ENCODE peak calls at places on chromosome 1, in six cellular contexts. E is ovary; R is GM23248; Y is heart right ventricle; B is body of pancreas; J is CD8-positive, alpha-beta memory T cell. N is an unnamed sample.

GRCh38 chr1:111725192-111725591 is 14.0 kb downstream of the INKA2 start:
- DNase-seq in J (no peak), R (no peak), Y (peak; percentile 73), E (no peak), B (peak; percentile 27), N (no peak)

GRCh38 chr1:209611771-209612570 is 28.5 kb downstream of the CAMK1G start:
- DNase-seq in B (no peak), J (no peak), R (no peak), Y (no peak), E (no peak), N (no peak)

GRCh38 chr1:151327223-151327902 is at the start of gene PI4KB:
- DNase-seq in J (peak; percentile 92), Y (peak; percentile 97), R (peak; percentile 99), E (peak; percentile 87), B (peak; percentile 95), N (peak; percentile 98)

GRCh38 chr1:201885531-201886075 is 3.1 kb upstream of the SHISA4 start:
- DNase-seq in Y (no peak), E (no peak), J (no peak), R (peak; percentile 78), B (no peak), N (no peak)

GRCh38 chr1:43634729-43635128 is 15.2 kb upstream of the KDM4A start:
- DNase-seq in R (no peak), J (no peak), E (no peak), Y (no peak), B (no peak), N (no peak)

GRCh38 chr1:114154146-114154962 is 685 bp upstream of the SYT6 start:
- DNase-seq in Y (no peak), J (no peak), E (peak; percentile 55), B (peak; percentile 35), R (peak; percentile 62), N (no peak)

GRCh38 chr1:116971481-116971880 is 30.1 kb upstream of the CD101 start:
- DNase-seq in B (no peak), Y (no peak), R (no peak), J (no peak), E (no peak), N (no peak)

GRCh38 chr1:178609015-178609414 is 96.1 kb downstream of the TEX35 start:
- DNase-seq in R (peak; percentile 93), Y (no peak), B (no peak), E (no peak), J (no peak), N (no peak)

GRCh38 chr1:23627065-23627464 is 64.5 kb upstream of the RPL11 start:
- DNase-seq in R (no peak), J (no peak), Y (no peak), B (peak; percentile 54), E (no peak), N (peak; percentile 66)

GRCh38 chr1:218969021-218969420 is 204.7 kb upstream of the LYPLAL1 start:
- DNase-seq in Y (no peak), J (no peak), E (no peak), B (no peak), R (no peak), N (no peak)

GRCh38 chr1:9250336-9250585 is 15.7 kb downstream of the H6PD start:
- DNase-seq in B (no peak), J (no peak), Y (no peak), R (no peak), E (no peak), N (no peak)
- H3K27ac ChIP-seq in B (peak overlapping the region; percentile 82), J (no peak overlapping the region), Y (peak overlapping the region; percentile 84), R (no peak overlapping the region), E (peak overlapping the region; percentile 69), N (peak overlapping the region; percentile 45)

DNA sequence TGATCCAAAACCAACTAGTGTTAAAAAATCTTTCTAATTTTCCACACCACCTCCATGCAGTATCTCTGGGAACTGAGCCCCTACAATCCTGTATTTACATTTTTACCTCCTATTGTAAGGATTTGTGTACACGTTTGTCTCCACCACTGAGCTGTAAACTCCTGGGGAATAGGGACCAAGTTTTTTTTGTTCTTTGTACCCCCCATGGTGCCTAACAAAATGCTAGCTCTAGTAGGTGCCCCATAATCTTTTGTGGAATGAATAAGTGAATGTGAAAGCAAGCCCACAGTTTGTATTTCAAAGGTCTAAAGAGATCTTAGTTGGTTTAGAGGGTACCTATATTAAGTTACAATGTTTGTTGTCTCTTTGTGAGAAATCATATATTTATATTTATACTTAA is 879 bp upstream of the WLS start:
- DNase-seq in J (no peak), B (no peak), Y (no peak), R (no peak), E (no peak), N (no peak)
- H3K4me3 ChIP-seq in J (no peak overlapping the region), B (no peak overlapping the region), Y (no peak overlapping the region), R (peak overlapping the region; percentile 80), E (peak overlapping the region; percentile 78), N (no peak overlapping the region)

DNA sequence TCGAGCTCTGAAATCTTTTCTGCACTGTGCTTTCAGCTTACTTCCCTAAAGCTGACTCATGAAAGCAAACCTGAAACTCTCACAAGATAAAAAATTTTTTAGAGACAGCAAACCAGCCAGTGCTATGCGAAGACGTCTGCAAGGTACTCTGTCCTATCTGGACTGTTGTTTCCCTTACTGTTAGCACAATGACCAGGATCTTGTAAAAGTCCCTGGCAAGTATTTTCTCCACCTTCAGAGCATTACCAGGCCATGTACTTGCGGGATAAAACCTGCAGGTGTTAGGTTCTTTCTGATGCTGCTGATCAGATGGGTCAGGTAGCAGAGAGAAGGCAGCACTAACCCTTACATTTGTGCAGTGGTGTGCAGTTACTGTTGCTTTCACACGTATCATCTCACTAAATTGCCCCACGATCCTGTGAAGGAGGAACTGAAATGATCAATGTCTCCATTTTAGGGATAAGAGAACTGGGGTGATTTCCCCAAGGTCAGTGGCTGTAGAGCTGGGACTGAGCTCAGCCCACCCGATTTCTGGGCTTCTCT is 56.6 kb downstream of the PLXNA2 start:
- DNase-seq in R (no peak), J (no peak), B (no peak), Y (no peak), E (no peak), N (no peak)
- H3K4me1 ChIP-seq in R (peaks cover 57% of the 10 kb centered on the region), J (no peaks in the 10 kb centered on the region), B (peaks cover 10% of the 10 kb centered on the region), Y (peaks cover 38% of the 10 kb centered on the region), E (peaks cover 13% of the 10 kb centered on the region), N (peaks cover 7% of the 10 kb centered on the region)

DNA sequence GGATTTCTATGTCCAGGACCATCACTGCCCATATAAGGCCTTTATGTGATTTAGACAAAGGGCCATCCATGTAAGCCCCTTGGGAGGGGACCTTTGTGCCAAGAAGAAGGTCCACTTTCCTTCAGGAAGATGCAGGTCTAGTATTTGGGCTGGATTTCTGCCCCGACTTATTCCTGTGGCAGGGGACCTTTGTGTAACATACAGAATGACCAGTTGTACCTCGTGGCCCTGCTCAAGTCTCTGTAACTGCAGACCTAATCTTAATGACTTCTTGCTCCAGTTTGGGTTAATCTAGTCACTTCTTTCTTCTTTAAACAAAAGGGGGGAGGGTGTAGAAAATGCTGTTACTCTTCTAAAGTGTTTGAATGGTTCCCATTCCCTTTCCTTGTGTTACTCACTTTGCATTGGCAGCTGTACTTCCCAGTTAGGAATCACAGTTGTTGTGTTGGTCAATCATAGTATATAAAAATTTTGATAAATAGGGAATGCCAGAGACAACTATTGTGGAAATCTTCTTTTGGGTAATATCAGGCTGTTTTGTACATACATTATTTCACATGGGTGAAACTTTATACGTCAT is 54.2 kb downstream of the MIGA1 start:
- DNase-seq in R (peak; percentile 29), B (no peak), J (no peak), Y (no peak), E (no peak), N (no peak)
- H3K27ac ChIP-seq in R (peak overlapping the region; percentile 98), B (peak overlapping the region; percentile 34), J (no peak overlapping the region), Y (peak overlapping the region; percentile 92), E (no peak overlapping the region), N (no peak overlapping the region)

GRCh38 chr1:101220906-101221305 is 15.9 kb upstream of the S1PR1 start:
- DNase-seq in J (no peak), E (no peak), R (no peak), B (no peak), Y (no peak), N (no peak)
- H3K4me3 ChIP-seq in J (no peak overlapping the region), E (no peak overlapping the region), R (no peak overlapping the region), B (no peak overlapping the region), Y (no peak overlapping the region), N (no peak overlapping the region)

GRCh38 chr1:94908190-94908589 is 18.7 kb downstream of the CNN3 start:
- DNase-seq in E (no peak), Y (no peak), J (no peak), R (no peak), B (no peak), N (no peak)

GRCh38 chr1:94905207-94905606 is 21.7 kb downstream of the CNN3 start:
- DNase-seq in R (no peak), B (no peak), E (no peak), Y (no peak), J (no peak), N (no peak)

GRCh38 chr1:94906382-94906781 is 20.5 kb downstream of the CNN3 start:
- DNase-seq in R (no peak), E (no peak), J (no peak), Y (no peak), B (no peak), N (no peak)

GRCh38 chr1:94908965-94909364 is 17.9 kb downstream of the CNN3 start:
- DNase-seq in J (no peak), E (no peak), B (no peak), Y (no peak), R (no peak), N (no peak)

GRCh38 chr1:94907161-94907560 is 19.7 kb downstream of the CNN3 start:
- DNase-seq in B (no peak), R (no peak), J (no peak), E (no peak), Y (no peak), N (no peak)
- H3K4me1 ChIP-seq in B (peaks cover 6% of the 10 kb centered on the region), R (peaks cover 27% of the 10 kb centered on the region), J (no peaks in the 10 kb centered on the region), E (peaks cover 26% of the 10 kb centered on the region), Y (peaks cover 62% of the 10 kb centered on the region), N (no peaks in the 10 kb centered on the region)